ENCODE peak calls at places on chromosomes 7 and 10, in seven cellular contexts. D, K, P, E, B, U and R are unnamed samples.

GRCh38 chr10:94012834-94013830 is 19.4 kb downstream of the PLCE1 start:
- DNase-seq in U (no peak), E (no peak), B (no peak), P (no peak), D (no peak), K (no peak), R (peak; percentile 59)

GRCh38 chr10:16439294-16439693 is 2.5 kb downstream of the PTER start:
- DNase-seq in U (no peak), K (no peak), D (no peak), P (no peak), B (no peak), E (no peak), R (no peak)

GRCh38 chr7:99596408-99596955 is 1.6 kb upstream of the TMEM225B start:
- DNase-seq in D (no peak), P (no peak), B (no peak), K (no peak), E (no peak), U (no peak), R (no peak)

GRCh38 chr7:48130658-48131108 is 40.6 kb upstream of the ABCA13 start:
- DNase-seq in D (no peak), P (no peak), B (no peak), K (no peak), U (no peak), E (no peak), R (peak; percentile 33)

GRCh38 chr7:23653942-23654341 is 26.1 kb upstream of the FAM221A start:
- DNase-seq in D (no peak), P (no peak), E (peak; percentile 5), U (no peak), B (peak; percentile 40), K (no peak), R (no peak)

GRCh38 chr10:104650072-104650471 is 9.0 kb downstream of the SORCS3 start:
- DNase-seq in K (no peak), P (no peak), D (no peak), B (peak; percentile 34), E (no peak), U (no peak), R (no peak)

GRCh38 chr7:8065356-8065813 is 96.8 kb downstream of the GLCCI1 start:
- DNase-seq in B (no peak), K (no peak), E (peak; percentile 76), P (no peak), U (peak; percentile 50), D (no peak), R (peak; percentile 88)

GRCh38 chr7:82859106-82859850 is 303.4 kb downstream of the PCLO start:
- DNase-seq in D (no peak), E (no peak), K (no peak), B (peak; percentile 63), U (no peak), P (no peak), R (peak; percentile 1)

GRCh38 chr10:93346060-93346459 is 136.1 kb downstream of the MYOF start:
- DNase-seq in B (no peak), U (no peak), P (no peak), D (no peak), E (no peak), K (no peak), R (peak; percentile 21)

GRCh38 chr10:90420637-90421318 is 437.1 kb downstream of the HTR7 start:
- DNase-seq in B (no peak), P (no peak), K (no peak), E (no peak), D (no peak), U (no peak), R (no peak)

DNA sequence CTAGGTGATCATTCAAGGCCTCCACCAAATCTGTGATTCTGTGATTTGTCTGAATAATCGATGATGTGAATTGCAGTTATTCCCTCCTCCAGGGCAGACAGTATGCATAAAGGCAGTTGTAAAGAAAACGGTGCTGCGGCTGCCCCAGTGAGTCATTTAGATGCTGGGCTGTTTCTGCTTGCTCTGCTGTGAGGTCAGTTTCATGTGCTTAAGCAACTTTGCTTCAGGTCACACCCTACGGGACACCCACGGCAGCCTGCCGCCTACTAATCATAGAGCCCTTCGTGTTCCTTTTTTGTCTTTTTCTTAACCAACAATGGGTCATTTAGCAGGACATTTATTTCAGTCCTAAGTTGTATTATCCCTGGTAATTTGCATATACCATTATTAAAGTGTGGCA is 158.1 kb upstream of the PITRM1 start:
- DNase-seq in B (peak; percentile 63), P (no peak), U (peak; percentile 57), E (peak; percentile 87), K (no peak), D (no peak), R (peak; percentile 83)
- H2AK5ac ChIP-seq in B (no peak overlapping the region), P (no peak overlapping the region), U (no peak overlapping the region), E (no peak overlapping the region), K (no peak overlapping the region), D (no peak overlapping the region), R (no peak overlapping the region)

DNA sequence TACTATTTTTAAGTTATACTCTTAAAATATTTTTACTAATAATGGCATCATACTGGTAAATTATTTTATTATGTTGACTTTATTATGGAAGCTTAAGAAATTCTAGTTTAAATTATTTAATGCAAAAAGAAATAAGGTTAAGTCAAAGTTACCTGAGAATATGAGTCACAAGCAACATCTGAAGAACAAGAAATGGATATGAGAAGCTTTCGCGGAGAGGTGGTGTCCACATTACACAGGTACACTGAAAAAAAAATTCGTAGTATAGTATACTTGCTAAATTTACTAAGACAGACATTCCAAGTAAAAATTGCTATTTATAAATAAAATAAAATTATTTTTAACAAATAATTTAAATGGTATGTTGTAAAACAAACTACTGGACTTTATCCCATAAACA is 143.8 kb downstream of the AVL9 start:
- DNase-seq in D (no peak), E (no peak), U (no peak), P (no peak), K (no peak), B (no peak), R (no peak)
- H2AK5ac ChIP-seq in D (no peak overlapping the region), E (no peak overlapping the region), U (no peak overlapping the region), P (no peak overlapping the region), K (no peak overlapping the region), B (no peak overlapping the region), R (no peak overlapping the region)

DNA sequence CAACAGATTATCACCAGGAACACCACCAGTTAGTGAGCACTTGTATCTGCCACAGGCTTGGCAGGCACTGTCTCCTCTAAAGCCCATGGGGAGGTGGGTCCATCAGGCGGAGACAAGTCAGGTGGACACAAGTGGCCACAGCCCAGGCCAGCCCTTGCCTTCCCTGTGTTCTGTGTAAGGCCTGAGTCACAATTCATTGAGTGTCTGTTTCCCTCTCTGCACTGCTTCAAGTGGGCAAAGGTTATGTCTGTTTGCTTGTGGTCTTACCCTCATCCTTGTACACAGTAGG is 1.9 kb upstream of the FGF8 start:
- DNase-seq in U (no peak), B (peak; percentile 37), P (no peak), D (no peak), E (peak; percentile 18), K (no peak), R (no peak)
- H2AK5ac ChIP-seq in U (no peak overlapping the region), B (no peak overlapping the region), P (peak overlapping the region; percentile 51), D (no peak overlapping the region), E (no peak overlapping the region), K (no peak overlapping the region), R (no peak overlapping the region)

GRCh38 chr10:132055616-132056015 is 10.1 kb upstream of the JAKMIP3 start:
- DNase-seq in E (no peak), D (no peak), K (no peak), U (no peak), P (no peak), B (no peak), R (no peak)

GRCh38 chr10:132056663-132057062 is 9.1 kb upstream of the JAKMIP3 start:
- DNase-seq in B (no peak), P (no peak), E (no peak), U (no peak), D (no peak), K (no peak), R (no peak)

GRCh38 chr10:132052124-132052523 is 13.6 kb upstream of the JAKMIP3 start:
- DNase-seq in P (no peak), K (no peak), B (no peak), U (no peak), E (no peak), D (no peak), R (no peak)

GRCh38 chr10:132057191-132057681 is 8.5 kb upstream of the JAKMIP3 start:
- DNase-seq in E (no peak), P (no peak), K (no peak), B (no peak), D (no peak), U (no peak), R (no peak)

DNA sequence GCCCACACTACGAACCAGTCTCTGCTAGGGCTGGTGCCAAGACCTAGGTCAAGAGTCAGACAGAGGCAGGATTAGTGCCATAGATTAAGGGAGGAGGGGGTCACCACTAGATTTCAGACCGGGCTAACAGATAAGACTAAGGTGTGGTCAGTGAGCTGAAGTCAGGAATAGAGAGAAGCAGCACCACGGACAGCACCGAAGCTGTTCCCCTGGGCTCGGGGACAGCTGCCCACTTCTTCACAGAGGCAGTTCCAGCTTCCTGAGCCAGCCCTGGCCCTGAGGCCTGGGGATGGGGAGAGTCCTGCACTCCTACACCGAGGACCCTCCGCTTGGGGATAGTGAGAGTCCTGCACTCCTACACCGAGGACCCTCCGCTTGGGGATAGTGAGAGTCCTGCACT is 11.2 kb upstream of the JAKMIP3 start:
- DNase-seq in B (peak; percentile 67), K (peak; percentile 67), E (no peak), U (no peak), P (no peak), D (no peak), R (no peak)
- H2AK5ac ChIP-seq in B (no peak overlapping the region), K (no peak overlapping the region), E (no peak overlapping the region), U (no peak overlapping the region), P (no peak overlapping the region), D (no peak overlapping the region), R (no peak overlapping the region)

GRCh38 chr7:51930834-51931233 is 614.2 kb upstream of the COBL start:
- DNase-seq in B (no peak), K (no peak), U (no peak), E (no peak), D (no peak), P (no peak), R (no peak)

GRCh38 chr7:51929818-51930217 is 613.2 kb upstream of the COBL start:
- DNase-seq in E (no peak), K (no peak), U (no peak), D (no peak), P (no peak), B (no peak), R (no peak)

GRCh38 chr7:51927738-51928137 is 611.1 kb upstream of the COBL start:
- DNase-seq in E (no peak), D (no peak), P (no peak), U (no peak), B (peak; percentile 40), K (peak; percentile 43), R (no peak)
- H2AK5ac ChIP-seq in E (no peak overlapping the region), D (no peak overlapping the region), P (no peak overlapping the region), U (no peak overlapping the region), B (no peak overlapping the region), K (no peak overlapping the region), R (no peak overlapping the region)